ENCODE peak calls at places on chromosomes 13 and 19, in five cellular contexts. One of them, this sample, is unnamed.

GRCh38 chr19:5091576-5092215 is 122.8 kb downstream of the KDM4B start:
- DNase-seq in upper lobe of left lung: no peak
- DNase-seq in GM23338: no peak
- DNase-seq in sigmoid colon: no peak
- DNase-seq in HCT116: no peak
- DNase-seq in this sample: no peak

GRCh38 chr13:96946709-96947311 is 47.5 kb downstream of the OXGR1 start:
- DNase-seq in HCT116: no peak
- DNase-seq in upper lobe of left lung: no peak
- DNase-seq in GM23338: peak
- DNase-seq in sigmoid colon: no peak
- DNase-seq in this sample: peak

GRCh38 chr13:97253581-97254293 is 31.6 kb downstream of the MBNL2 start:
- DNase-seq in upper lobe of left lung: no peak
- DNase-seq in sigmoid colon: no peak
- DNase-seq in GM23338: no peak
- DNase-seq in HCT116: no peak
- DNase-seq in this sample: no peak

GRCh38 chr19:13015361-13016231 is 20.3 kb downstream of the NFIX start:
- DNase-seq in HCT116: no peak
- DNase-seq in sigmoid colon: no peak
- DNase-seq in GM23338: peak
- DNase-seq in upper lobe of left lung: no peak
- DNase-seq in this sample: no peak

GRCh38 chr13:40153516-40153915 is 498.1 kb downstream of the COG6 start:
- DNase-seq in sigmoid colon: no peak
- DNase-seq in HCT116: no peak
- DNase-seq in upper lobe of left lung: no peak
- DNase-seq in GM23338: no peak
- DNase-seq in this sample: no peak

GRCh38 chr13:60134376-60134775 is 29.4 kb downstream of the DIAPH3 start:
- DNase-seq in HCT116: no peak
- DNase-seq in sigmoid colon: no peak
- DNase-seq in GM23338: peak
- DNase-seq in upper lobe of left lung: no peak
- DNase-seq in this sample: no peak

GRCh38 chr19:13095393-13095784 is 7.3 kb downstream of the LYL1 start:
- DNase-seq in sigmoid colon: no peak
- DNase-seq in HCT116: no peak
- DNase-seq in GM23338: peak
- DNase-seq in upper lobe of left lung: peak
- DNase-seq in this sample: no peak

GRCh38 chr13:44842158-44842557 is 147.1 kb downstream of the NUFIP1 start:
- DNase-seq in GM23338: no peak
- DNase-seq in sigmoid colon: no peak
- DNase-seq in HCT116: no peak
- DNase-seq in upper lobe of left lung: no peak
- DNase-seq in this sample: no peak

GRCh38 chr19:36255316-36255715 is 40.4 kb downstream of the ZNF146 start:
- DNase-seq in HCT116: no peak
- DNase-seq in sigmoid colon: no peak
- DNase-seq in GM23338: no peak
- DNase-seq in upper lobe of left lung: no peak
- DNase-seq in this sample: no peak

GRCh38 chr13:74132152-74132767 is 1.9 kb downstream of the KLF12 start:
- DNase-seq in HCT116: no peak
- DNase-seq in sigmoid colon: no peak
- DNase-seq in upper lobe of left lung: no peak
- DNase-seq in GM23338: peak
- DNase-seq in this sample: no peak

GRCh38 chr19:12985049-12985776 is 10.1 kb upstream of the NFIX start:
- DNase-seq in sigmoid colon: peak
- DNase-seq in upper lobe of left lung: peak
- DNase-seq in GM23338: no peak
- DNase-seq in HCT116: peak
- DNase-seq in this sample: peak

GRCh38 chr13:97544041-97544765 is 110.2 kb downstream of the RAP2A start:
- DNase-seq in sigmoid colon: no peak
- DNase-seq in GM23338: no peak
- DNase-seq in HCT116: no peak
- DNase-seq in upper lobe of left lung: no peak
- DNase-seq in this sample: no peak

GRCh38 chr13:98180092-98180491 is 3.0 kb upstream of the RNF113B start:
- DNase-seq in upper lobe of left lung: no peak
- DNase-seq in GM23338: no peak
- DNase-seq in HCT116: no peak
- DNase-seq in sigmoid colon: no peak
- DNase-seq in this sample: no peak

GRCh38 chr13:33524086-33524485 is 238.5 kb upstream of the STARD13 start:
- DNase-seq in upper lobe of left lung: no peak
- DNase-seq in sigmoid colon: no peak
- DNase-seq in GM23338: no peak
- DNase-seq in HCT116: no peak
- DNase-seq in this sample: no peak

GRCh38 chr13:76552373-76552772 is 333.8 kb downstream of the KCTD12 start:
- DNase-seq in GM23338: no peak
- DNase-seq in upper lobe of left lung: no peak
- DNase-seq in sigmoid colon: no peak
- DNase-seq in HCT116: no peak
- DNase-seq in this sample: no peak

GRCh38 chr13:32019612-32020233 is 11.9 kb upstream of the FRY start:
- DNase-seq in HCT116: peak
- DNase-seq in sigmoid colon: no peak
- DNase-seq in upper lobe of left lung: peak
- DNase-seq in GM23338: peak
- DNase-seq in this sample: peak

GRCh38 chr13:21344662-21345176 is 114.4 kb downstream of the ZDHHC20 start:
- DNase-seq in HCT116: no peak
- DNase-seq in sigmoid colon: no peak
- DNase-seq in GM23338: no peak
- DNase-seq in upper lobe of left lung: no peak
- DNase-seq in this sample: no peak

GRCh38 chr13:113665582-113666323 is 1.3 kb upstream of the GRK1 start:
- DNase-seq in sigmoid colon: peak
- DNase-seq in HCT116: no peak
- DNase-seq in upper lobe of left lung: peak
- DNase-seq in GM23338: no peak
- DNase-seq in this sample: peak

GRCh38 chr13:87798536-87798935 is 127.4 kb downstream of the SLITRK5 start:
- DNase-seq in upper lobe of left lung: no peak
- DNase-seq in sigmoid colon: no peak
- DNase-seq in GM23338: no peak
- DNase-seq in HCT116: no peak
- DNase-seq in this sample: no peak

GRCh38 chr13:20102776-20103175 is 58.1 kb downstream of the GJA3 start:
- DNase-seq in upper lobe of left lung: no peak
- DNase-seq in sigmoid colon: no peak
- DNase-seq in GM23338: no peak
- DNase-seq in HCT116: no peak
- DNase-seq in this sample: no peak

GRCh38 chr19:33293255-33294057 is 8.9 kb downstream of the CEBPA start:
- DNase-seq in sigmoid colon: no peak
- DNase-seq in GM23338: no peak
- DNase-seq in upper lobe of left lung: peak
- DNase-seq in HCT116: no peak
- DNase-seq in this sample: peak

GRCh38 chr13:32790731-32791130 is 204.5 kb downstream of the PDS5B start:
- DNase-seq in GM23338: peak
- DNase-seq in HCT116: no peak
- DNase-seq in upper lobe of left lung: no peak
- DNase-seq in sigmoid colon: no peak
- DNase-seq in this sample: no peak

GRCh38 chr19:40716031-40716654 is 543 bp downstream of the COQ8B start:
- DNase-seq in sigmoid colon: no peak
- DNase-seq in GM23338: no peak
- DNase-seq in upper lobe of left lung: no peak
- DNase-seq in HCT116: peak
- DNase-seq in this sample: no peak

GRCh38 chr13:95492044-95492801 is 60.3 kb upstream of the CLDN10 start:
- DNase-seq in GM23338: peak
- DNase-seq in sigmoid colon: no peak
- DNase-seq in HCT116: no peak
- DNase-seq in upper lobe of left lung: no peak
- DNase-seq in this sample: peak

GRCh38 chr13:25632166-25632888 is 260.6 kb downstream of the ATP8A2 start:
- DNase-seq in sigmoid colon: no peak
- DNase-seq in GM23338: peak
- DNase-seq in upper lobe of left lung: no peak
- DNase-seq in HCT116: no peak
- DNase-seq in this sample: no peak

GRCh38 chr19:48842744-48843162 is 6.5 kb upstream of the HSD17B14 start:
- DNase-seq in HCT116: peak
- DNase-seq in GM23338: peak
- DNase-seq in upper lobe of left lung: no peak
- DNase-seq in sigmoid colon: no peak
- DNase-seq in this sample: peak

GRCh38 chr13:92768592-92768991 is 458.0 kb upstream of the GPC6 start:
- DNase-seq in upper lobe of left lung: no peak
- DNase-seq in GM23338: no peak
- DNase-seq in HCT116: no peak
- DNase-seq in sigmoid colon: no peak
- DNase-seq in this sample: no peak

GRCh38 chr13:66534561-66534960 is 695.6 kb downstream of the PCDH9 start:
- DNase-seq in HCT116: no peak
- DNase-seq in upper lobe of left lung: no peak
- DNase-seq in sigmoid colon: no peak
- DNase-seq in GM23338: no peak
- DNase-seq in this sample: no peak

GRCh38 chr19:36573948-36574726 is 1.0 kb upstream of the ZNF529 start:
- DNase-seq in HCT116: no peak
- DNase-seq in upper lobe of left lung: peak
- DNase-seq in GM23338: peak
- DNase-seq in sigmoid colon: no peak
- DNase-seq in this sample: peak

GRCh38 chr13:44810067-44810840 is 179.0 kb downstream of the NUFIP1 start:
- DNase-seq in GM23338: no peak
- DNase-seq in upper lobe of left lung: peak
- DNase-seq in sigmoid colon: no peak
- DNase-seq in HCT116: no peak
- DNase-seq in this sample: peak

GRCh38 chr19:44869728-44870470 is 21.2 kb upstream of the TOMM40 start:
- DNase-seq in sigmoid colon: peak
- DNase-seq in upper lobe of left lung: peak
- DNase-seq in HCT116: no peak
- DNase-seq in GM23338: no peak
- DNase-seq in this sample: peak

GRCh38 chr19:29844891-29845575 is 33.2 kb downstream of the CCNE1 start:
- DNase-seq in GM23338: peak
- DNase-seq in sigmoid colon: peak
- DNase-seq in HCT116: peak
- DNase-seq in upper lobe of left lung: peak
- DNase-seq in this sample: peak
- TF ChIP-seq POLR2AphosphoS5 in GM23338: peak
- TF ChIP-seq POLR2AphosphoS5 in sigmoid colon: peak
- TF ChIP-seq POLR2AphosphoS5 in HCT116: peak
- TF ChIP-seq POLR2AphosphoS5 in upper lobe of left lung: no peak
- TF ChIP-seq POLR2AphosphoS5 in this sample: peak

DNA sequence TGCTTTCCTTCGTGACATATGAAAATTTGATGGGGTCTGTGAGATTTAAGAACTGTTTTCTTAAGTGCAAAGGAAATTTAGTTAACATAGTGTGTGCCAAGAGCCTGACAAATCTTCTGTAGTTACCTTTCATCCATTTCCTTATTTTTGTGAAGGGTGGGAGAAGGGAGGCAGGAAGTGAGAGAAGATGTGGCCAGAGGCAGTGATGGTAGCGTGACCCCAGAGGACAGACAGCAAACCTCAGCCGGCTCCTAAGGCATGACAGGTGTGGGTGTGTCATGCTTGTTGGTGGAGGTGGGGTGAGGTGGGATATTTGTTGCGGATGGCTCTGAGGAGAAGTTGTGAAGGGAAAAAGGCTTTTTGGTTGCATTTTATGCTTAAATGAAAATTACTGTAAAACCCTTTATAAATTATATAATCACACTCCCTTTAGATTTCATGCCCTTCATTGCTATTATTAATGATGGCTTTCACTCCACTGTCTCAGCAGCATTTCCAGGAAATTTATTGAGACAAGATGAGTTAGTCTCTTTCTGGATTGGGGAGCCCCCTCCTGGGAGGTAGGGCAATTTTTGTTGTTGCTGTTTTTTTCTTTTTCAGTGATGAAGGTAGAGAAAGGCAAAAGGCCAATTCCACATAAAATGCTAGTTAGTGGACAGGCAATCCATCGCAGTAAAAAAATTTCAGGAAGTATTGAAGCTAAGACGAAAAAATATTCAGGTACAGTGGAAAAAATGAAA is 80.0 kb downstream of the TEX26 start:
- DNase-seq in HCT116: no peak
- DNase-seq in sigmoid colon: no peak
- DNase-seq in GM23338: peak
- DNase-seq in upper lobe of left lung: no peak
- DNase-seq in this sample: no peak
- TF ChIP-seq CTCF in HCT116: peak
- TF ChIP-seq CTCF in sigmoid colon: no peak
- TF ChIP-seq CTCF in GM23338: peak
- TF ChIP-seq CTCF in upper lobe of left lung: no peak
- TF ChIP-seq CTCF in this sample: no peak

DNA sequence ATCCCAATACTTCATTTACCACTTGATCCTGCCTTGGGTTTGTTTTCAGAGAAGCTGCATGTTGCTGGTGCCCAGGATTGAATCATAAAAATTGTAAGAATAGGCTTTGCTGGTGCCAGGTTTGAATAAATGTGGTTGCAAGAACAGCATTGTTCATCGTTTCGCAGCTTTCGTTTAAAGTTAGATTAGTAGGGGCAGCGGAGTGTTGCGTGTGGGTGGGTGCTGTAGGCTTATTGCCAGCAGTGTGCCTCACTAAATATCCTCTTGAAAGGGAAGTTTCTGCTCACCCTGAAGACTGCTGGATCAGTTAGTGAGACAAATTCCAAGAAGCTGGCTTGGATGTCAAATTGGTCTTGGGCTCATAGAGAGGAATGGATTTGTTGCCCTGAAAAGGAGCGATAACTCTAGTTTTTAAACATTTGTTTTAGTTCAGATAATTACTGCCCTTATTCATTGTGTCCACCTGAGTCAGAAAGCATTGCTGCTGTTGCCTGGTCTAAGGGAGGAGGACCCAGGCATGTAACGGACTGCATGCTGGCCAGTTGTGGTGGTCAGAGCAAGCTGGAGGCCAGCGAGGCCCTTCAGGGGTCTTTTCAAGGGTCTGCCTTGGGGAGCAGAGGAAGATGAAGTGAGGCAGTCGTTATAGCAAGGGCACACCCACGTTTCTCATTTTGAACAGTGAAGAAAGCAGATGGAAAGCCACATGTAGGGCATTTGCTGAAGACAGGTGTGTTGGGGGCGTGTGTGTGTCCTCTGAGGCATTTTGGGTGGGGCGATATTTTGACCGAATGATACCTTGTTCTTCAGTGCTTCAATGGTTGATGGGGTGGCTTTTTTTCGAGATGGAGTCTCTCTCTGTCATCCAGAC is 8.5 kb downstream of the ILF3 start:
- DNase-seq in sigmoid colon: no peak
- DNase-seq in upper lobe of left lung: no peak
- DNase-seq in GM23338: no peak
- DNase-seq in HCT116: no peak
- DNase-seq in this sample: no peak
- H3K27ac ChIP-seq in sigmoid colon: no peak
- H3K27ac ChIP-seq in upper lobe of left lung: no peak
- H3K27ac ChIP-seq in GM23338: peak
- H3K27ac ChIP-seq in HCT116: no peak
- H3K27ac ChIP-seq in this sample: no peak

GRCh38 chr19:1258161-1258492 is 9.7 kb downstream of the MIDN start:
- DNase-seq in GM23338: no peak
- DNase-seq in sigmoid colon: no peak
- DNase-seq in HCT116: no peak
- DNase-seq in upper lobe of left lung: no peak
- DNase-seq in this sample: no peak
- TF ChIP-seq POLR2AphosphoS5 in GM23338: no peak
- TF ChIP-seq POLR2AphosphoS5 in sigmoid colon: no peak
- TF ChIP-seq POLR2AphosphoS5 in HCT116: peak
- TF ChIP-seq POLR2AphosphoS5 in upper lobe of left lung: no peak
- TF ChIP-seq POLR2AphosphoS5 in this sample: peak

This sample was measured in transverse colon.